ENCODE peak calls at places on chromosomes 3 and 15, in eight cellular contexts. One of them, this sample, is unnamed.
A peak's percentile ranks its signal among the peaks of the same experiment; 100 is the strongest.

GRCh38 chr3:46845397-46845859 is 17.8 kb downstream of the MYL3 start:
- DNase-seq in body of pancreas: peak; percentile 67
- DNase-seq in Peyer's patch: no peak
- DNase-seq in uterus: peak; percentile 85
- DNase-seq in upper lobe of left lung: peak; percentile 92
- DNase-seq in ovary: peak; percentile 84
- DNase-seq in IMR-90: peak; percentile 62
- DNase-seq in A549: no peak
- DNase-seq in this sample: peak; percentile 69

GRCh38 chr3:84074767-84075166 is 884.0 kb upstream of the CADM2 start:
- DNase-seq in body of pancreas: no peak
- DNase-seq in Peyer's patch: no peak
- DNase-seq in uterus: no peak
- DNase-seq in upper lobe of left lung: no peak
- DNase-seq in ovary: no peak
- DNase-seq in IMR-90: no peak
- DNase-seq in A549: no peak
- DNase-seq in this sample: no peak

GRCh38 chr3:22157848-22158247 is 406.8 kb upstream of the ZNF385D start:
- DNase-seq in body of pancreas: no peak
- DNase-seq in Peyer's patch: no peak
- DNase-seq in uterus: no peak
- DNase-seq in upper lobe of left lung: no peak
- DNase-seq in ovary: no peak
- DNase-seq in IMR-90: no peak
- DNase-seq in A549: no peak
- DNase-seq in this sample: no peak

GRCh38 chr15:85858586-85859375 is 64.1 kb upstream of the KLHL25 start:
- DNase-seq in body of pancreas: peak; percentile 71
- DNase-seq in Peyer's patch: peak; percentile 45
- DNase-seq in uterus: peak; percentile 40
- DNase-seq in upper lobe of left lung: peak; percentile 78
- DNase-seq in ovary: peak; percentile 39
- DNase-seq in IMR-90: peak; percentile 44
- DNase-seq in A549: peak; percentile 93
- DNase-seq in this sample: peak; percentile 74

GRCh38 chr3:117721866-117722265 is 1012.3 kb downstream of the TUSC7 start:
- DNase-seq in body of pancreas: no peak
- DNase-seq in Peyer's patch: no peak
- DNase-seq in uterus: no peak
- DNase-seq in upper lobe of left lung: no peak
- DNase-seq in ovary: no peak
- DNase-seq in IMR-90: no peak
- DNase-seq in A549: no peak
- DNase-seq in this sample: no peak

GRCh38 chr3:186871403-186871924 is 29.0 kb downstream of the ADIPOQ start:
- DNase-seq in body of pancreas: no peak
- DNase-seq in Peyer's patch: no peak
- DNase-seq in uterus: no peak
- DNase-seq in upper lobe of left lung: no peak
- DNase-seq in ovary: no peak
- DNase-seq in IMR-90: no peak
- DNase-seq in A549: no peak
- DNase-seq in this sample: no peak

GRCh38 chr3:187291001-187291511 is 481 bp downstream of the MASP1 start:
- DNase-seq in body of pancreas: no peak
- DNase-seq in Peyer's patch: no peak
- DNase-seq in uterus: peak; percentile 60
- DNase-seq in upper lobe of left lung: no peak
- DNase-seq in ovary: no peak
- DNase-seq in IMR-90: peak; percentile 64
- DNase-seq in A549: no peak
- DNase-seq in this sample: no peak

GRCh38 chr3:160130950-160131349 is 94.3 kb upstream of the C3orf80 start:
- DNase-seq in body of pancreas: no peak
- DNase-seq in Peyer's patch: no peak
- DNase-seq in uterus: no peak
- DNase-seq in upper lobe of left lung: no peak
- DNase-seq in ovary: no peak
- DNase-seq in IMR-90: peak; percentile 76
- DNase-seq in A549: no peak
- DNase-seq in this sample: no peak

GRCh38 chr15:65038838-65039237 is 6.3 kb upstream of the SLC51B start:
- DNase-seq in body of pancreas: no peak
- DNase-seq in Peyer's patch: no peak
- DNase-seq in uterus: peak; percentile 49
- DNase-seq in upper lobe of left lung: no peak
- DNase-seq in ovary: no peak
- DNase-seq in IMR-90: no peak
- DNase-seq in A549: no peak
- DNase-seq in this sample: peak; percentile 52

GRCh38 chr15:83108266-83109219 is 1.1 kb downstream of the TM6SF1 start:
- DNase-seq in body of pancreas: no peak
- DNase-seq in Peyer's patch: no peak
- DNase-seq in uterus: peak; percentile 39
- DNase-seq in upper lobe of left lung: peak; percentile 81
- DNase-seq in ovary: no peak
- DNase-seq in IMR-90: peak; percentile 52
- DNase-seq in A549: no peak
- DNase-seq in this sample: peak; percentile 33

GRCh38 chr3:79329154-79329553 is 438.6 kb downstream of the ROBO1 start:
- DNase-seq in body of pancreas: no peak
- DNase-seq in Peyer's patch: no peak
- DNase-seq in uterus: no peak
- DNase-seq in upper lobe of left lung: no peak
- DNase-seq in ovary: no peak
- DNase-seq in IMR-90: peak; percentile 35
- DNase-seq in A549: no peak
- DNase-seq in this sample: no peak

GRCh38 chr3:127822166-127822835 is at the start of gene MGLL:
- DNase-seq in body of pancreas: no peak
- DNase-seq in Peyer's patch: no peak
- DNase-seq in uterus: peak; percentile 30
- DNase-seq in upper lobe of left lung: peak; percentile 88
- DNase-seq in ovary: no peak
- DNase-seq in IMR-90: peak; percentile 50
- DNase-seq in A549: no peak
- DNase-seq in this sample: peak; percentile 31

GRCh38 chr3:160278210-160278609 is 53.0 kb downstream of the C3orf80 start:
- DNase-seq in body of pancreas: no peak
- DNase-seq in Peyer's patch: no peak
- DNase-seq in uterus: no peak
- DNase-seq in upper lobe of left lung: no peak
- DNase-seq in ovary: no peak
- DNase-seq in IMR-90: no peak
- DNase-seq in A549: no peak
- DNase-seq in this sample: no peak

GRCh38 chr15:49946681-49947080 is 172.4 kb downstream of the ATP8B4 start:
- DNase-seq in body of pancreas: peak; percentile 27
- DNase-seq in Peyer's patch: no peak
- DNase-seq in uterus: no peak
- DNase-seq in upper lobe of left lung: no peak
- DNase-seq in ovary: no peak
- DNase-seq in IMR-90: no peak
- DNase-seq in A549: no peak
- DNase-seq in this sample: no peak

GRCh38 chr3:157109267-157110141 is 50.4 kb downstream of the CCNL1 start:
- DNase-seq in body of pancreas: no peak
- DNase-seq in Peyer's patch: no peak
- DNase-seq in uterus: no peak
- DNase-seq in upper lobe of left lung: no peak
- DNase-seq in ovary: no peak
- DNase-seq in IMR-90: no peak
- DNase-seq in A549: no peak
- DNase-seq in this sample: no peak

GRCh38 chr15:65421360-65422215 is 1.2 kb downstream of the IGDCC4 start:
- DNase-seq in body of pancreas: peak; percentile 21
- DNase-seq in Peyer's patch: peak; percentile 28
- DNase-seq in uterus: peak; percentile 33
- DNase-seq in upper lobe of left lung: peak; percentile 82
- DNase-seq in ovary: peak; percentile 89
- DNase-seq in IMR-90: peak; percentile 73
- DNase-seq in A549: no peak
- DNase-seq in this sample: peak; percentile 67

GRCh38 chr3:109336272-109336957 is 931 bp downstream of the DPPA4 start:
- DNase-seq in body of pancreas: peak; percentile 16
- DNase-seq in Peyer's patch: no peak
- DNase-seq in uterus: no peak
- DNase-seq in upper lobe of left lung: peak; percentile 75
- DNase-seq in ovary: no peak
- DNase-seq in IMR-90: peak; percentile 7
- DNase-seq in A549: no peak
- DNase-seq in this sample: no peak

GRCh38 chr15:27025411-27026051 is 54.5 kb downstream of the GABRG3 start:
- DNase-seq in body of pancreas: no peak
- DNase-seq in Peyer's patch: no peak
- DNase-seq in uterus: no peak
- DNase-seq in upper lobe of left lung: no peak
- DNase-seq in ovary: no peak
- DNase-seq in IMR-90: no peak
- DNase-seq in A549: no peak
- DNase-seq in this sample: no peak

GRCh38 chr15:93308026-93308670 is 219.1 kb upstream of the RGMA start:
- DNase-seq in body of pancreas: no peak
- DNase-seq in Peyer's patch: no peak
- DNase-seq in uterus: no peak
- DNase-seq in upper lobe of left lung: no peak
- DNase-seq in ovary: no peak
- DNase-seq in IMR-90: no peak
- DNase-seq in A549: no peak
- DNase-seq in this sample: no peak
- H3K27ac ChIP-seq in body of pancreas: no peak overlapping the region
- H3K27ac ChIP-seq in Peyer's patch: no peak overlapping the region
- H3K27ac ChIP-seq in uterus: no peak overlapping the region
- H3K27ac ChIP-seq in upper lobe of left lung: no peak overlapping the region
- H3K27ac ChIP-seq in ovary: no peak overlapping the region
- H3K27ac ChIP-seq in IMR-90: no peak overlapping the region
- H3K27ac ChIP-seq in A549: no peak overlapping the region
- H3K27ac ChIP-seq in this sample: no peak overlapping the region

DNA sequence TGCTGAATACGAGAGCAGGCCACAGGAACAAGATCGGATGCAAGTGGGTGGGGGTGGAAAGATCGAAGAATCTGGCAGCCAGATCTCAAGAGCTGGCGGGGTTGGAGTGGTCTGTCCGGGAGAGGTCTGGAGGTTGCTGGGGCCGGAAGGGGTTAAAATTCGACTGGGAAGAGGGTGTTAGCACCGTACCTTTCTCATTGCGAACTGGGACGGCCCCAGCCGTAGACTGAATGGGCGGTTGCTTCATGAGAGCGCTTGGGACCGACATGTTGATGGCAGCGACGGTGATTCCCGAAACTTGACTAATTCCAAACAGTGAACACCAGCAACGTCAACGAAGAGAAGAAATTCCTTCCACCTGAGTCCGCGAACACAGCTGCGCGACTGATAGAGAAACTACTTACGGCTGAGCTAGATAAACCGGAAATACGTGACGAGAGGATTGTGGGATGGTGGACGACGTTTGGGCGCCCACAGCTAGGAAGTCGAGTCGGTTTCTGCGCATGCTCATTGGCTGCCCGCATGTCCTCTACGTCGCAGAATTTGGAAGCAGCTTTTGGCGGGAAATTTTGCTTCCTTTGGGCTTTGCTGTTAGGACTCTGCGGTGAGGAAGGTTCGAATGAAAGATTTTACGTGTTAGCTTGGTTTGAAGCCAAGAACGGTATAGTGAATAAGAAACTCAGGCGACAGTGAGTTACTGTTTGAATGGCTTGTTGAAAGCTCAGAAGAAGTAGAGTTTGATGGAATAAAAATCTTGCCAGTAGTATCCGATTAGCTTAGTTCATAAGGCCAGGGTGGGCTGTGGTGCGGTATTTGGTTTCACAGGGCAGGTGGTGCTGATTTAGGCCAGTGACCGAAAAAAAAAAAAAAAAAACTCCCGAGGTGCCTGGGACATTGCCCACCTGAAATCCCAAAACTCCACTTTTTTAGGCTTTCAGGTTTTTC is at the start of gene MFAP1:
- DNase-seq in body of pancreas: peak; percentile 95
- DNase-seq in Peyer's patch: peak; percentile 94
- DNase-seq in uterus: peak; percentile 96
- DNase-seq in upper lobe of left lung: no peak
- DNase-seq in ovary: peak; percentile 93
- DNase-seq in IMR-90: peak; percentile 99
- DNase-seq in A549: peak; percentile 90
- DNase-seq in this sample: peak; percentile 98
- TF ChIP-seq POLR2A in body of pancreas: peak; percentile 97
- TF ChIP-seq POLR2A in Peyer's patch: peak; percentile 96
- TF ChIP-seq POLR2A in uterus: peak; percentile 73
- TF ChIP-seq POLR2A in upper lobe of left lung: peak; percentile 72
- TF ChIP-seq POLR2A in ovary: peak; percentile 77
- TF ChIP-seq POLR2A in IMR-90: peak; percentile 98
- TF ChIP-seq POLR2A in A549: peak; percentile 66
- TF ChIP-seq POLR2A in this sample: peak; percentile 94

GRCh38 chr15:28289694-28290463 is 32.1 kb downstream of the HERC2 start:
- DNase-seq in body of pancreas: no peak
- DNase-seq in Peyer's patch: no peak
- DNase-seq in uterus: no peak
- DNase-seq in upper lobe of left lung: no peak
- DNase-seq in ovary: no peak
- DNase-seq in IMR-90: no peak
- DNase-seq in A549: no peak
- DNase-seq in this sample: no peak
- H3K27ac ChIP-seq in body of pancreas: no peak overlapping the region
- H3K27ac ChIP-seq in Peyer's patch: no peak overlapping the region
- H3K27ac ChIP-seq in uterus: no peak overlapping the region
- H3K27ac ChIP-seq in upper lobe of left lung: no peak overlapping the region
- H3K27ac ChIP-seq in ovary: no peak overlapping the region
- H3K27ac ChIP-seq in IMR-90: no peak overlapping the region
- H3K27ac ChIP-seq in A549: no peak overlapping the region
- H3K27ac ChIP-seq in this sample: no peak overlapping the region

GRCh38 chr15:78038585-78039247 is 38.8 kb downstream of the TBC1D2B start:
- DNase-seq in body of pancreas: no peak
- DNase-seq in Peyer's patch: no peak
- DNase-seq in uterus: no peak
- DNase-seq in upper lobe of left lung: no peak
- DNase-seq in ovary: no peak
- DNase-seq in IMR-90: no peak
- DNase-seq in A549: no peak
- DNase-seq in this sample: no peak

GRCh38 chr15:78035319-78035718 is 42.2 kb downstream of the TBC1D2B start:
- DNase-seq in body of pancreas: no peak
- DNase-seq in Peyer's patch: peak; percentile 41
- DNase-seq in uterus: peak; percentile 43
- DNase-seq in upper lobe of left lung: no peak
- DNase-seq in ovary: no peak
- DNase-seq in IMR-90: no peak
- DNase-seq in A549: no peak
- DNase-seq in this sample: peak; percentile 30

GRCh38 chr15:78037779-78038305 is 39.7 kb downstream of the TBC1D2B start:
- DNase-seq in body of pancreas: no peak
- DNase-seq in Peyer's patch: no peak
- DNase-seq in uterus: no peak
- DNase-seq in upper lobe of left lung: no peak
- DNase-seq in ovary: no peak
- DNase-seq in IMR-90: no peak
- DNase-seq in A549: no peak
- DNase-seq in this sample: no peak

GRCh38 chr15:78035861-78036476 is 41.5 kb downstream of the TBC1D2B start:
- DNase-seq in body of pancreas: no peak
- DNase-seq in Peyer's patch: no peak
- DNase-seq in uterus: no peak
- DNase-seq in upper lobe of left lung: no peak
- DNase-seq in ovary: no peak
- DNase-seq in IMR-90: no peak
- DNase-seq in A549: no peak
- DNase-seq in this sample: no peak

GRCh38 chr15:78037328-78037727 is 40.2 kb downstream of the TBC1D2B start:
- DNase-seq in body of pancreas: no peak
- DNase-seq in Peyer's patch: no peak
- DNase-seq in uterus: no peak
- DNase-seq in upper lobe of left lung: no peak
- DNase-seq in ovary: no peak
- DNase-seq in IMR-90: no peak
- DNase-seq in A549: no peak
- DNase-seq in this sample: no peak
- TF ChIP-seq POLR2A in body of pancreas: no peak
- TF ChIP-seq POLR2A in Peyer's patch: no peak
- TF ChIP-seq POLR2A in uterus: no peak
- TF ChIP-seq POLR2A in upper lobe of left lung: no peak
- TF ChIP-seq POLR2A in ovary: no peak
- TF ChIP-seq POLR2A in IMR-90: no peak
- TF ChIP-seq POLR2A in A549: no peak
- TF ChIP-seq POLR2A in this sample: no peak